ENCODE peak calls at places on chromosomes 6 and 20, in seven cellular contexts. One of them, this sample, is unnamed.

GRCh38 chr20:58851221-58851968 is 693 bp upstream of the GNAS-AS1 start:
- DNase-seq in WTC11: peak; percentile 43
- DNase-seq in cardiac muscle cell: peak; percentile 16
- DNase-seq in AG04449: no peak
- DNase-seq in B cell: no peak
- DNase-seq in endodermal cell: peak; percentile 78
- DNase-seq in fibroblast of lung: no peak
- DNase-seq in this sample: no peak

GRCh38 chr6:116371384-116372209 is 850 bp downstream of the DSE start:
- DNase-seq in WTC11: peak; percentile 84
- DNase-seq in cardiac muscle cell: peak; percentile 92
- DNase-seq in AG04449: no peak
- DNase-seq in B cell: no peak
- DNase-seq in endodermal cell: peak; percentile 92
- DNase-seq in fibroblast of lung: peak; percentile 93
- DNase-seq in this sample: no peak

GRCh38 chr20:3777726-3778629 is 3.3 kb downstream of the SPEF1 start:
- DNase-seq in WTC11: peak; percentile 82
- DNase-seq in cardiac muscle cell: peak; percentile 54
- DNase-seq in AG04449: no peak
- DNase-seq in B cell: peak; percentile 58
- DNase-seq in endodermal cell: peak; percentile 89
- DNase-seq in fibroblast of lung: no peak
- DNase-seq in this sample: no peak

GRCh38 chr6:118875672-118876071 is 18.3 kb upstream of the ASF1A start:
- DNase-seq in WTC11: no peak
- DNase-seq in cardiac muscle cell: no peak
- DNase-seq in AG04449: no peak
- DNase-seq in B cell: no peak
- DNase-seq in endodermal cell: no peak
- DNase-seq in fibroblast of lung: no peak
- DNase-seq in this sample: no peak

GRCh38 chr6:1910621-1911407 is 301.1 kb downstream of the FOXC1 start:
- DNase-seq in WTC11: no peak
- DNase-seq in cardiac muscle cell: no peak
- DNase-seq in AG04449: no peak
- DNase-seq in B cell: no peak
- DNase-seq in endodermal cell: no peak
- DNase-seq in fibroblast of lung: no peak
- DNase-seq in this sample: no peak

GRCh38 chr6:127102299-127102698 is 16.2 kb upstream of the RSPO3 start:
- DNase-seq in WTC11: no peak
- DNase-seq in cardiac muscle cell: peak; percentile 77
- DNase-seq in AG04449: peak; percentile 89
- DNase-seq in B cell: no peak
- DNase-seq in endodermal cell: no peak
- DNase-seq in fibroblast of lung: peak; percentile 85
- DNase-seq in this sample: no peak

GRCh38 chr6:1348675-1349074 is 36.8 kb downstream of the FOXQ1 start:
- DNase-seq in WTC11: no peak
- DNase-seq in cardiac muscle cell: peak; percentile 95
- DNase-seq in AG04449: no peak
- DNase-seq in B cell: no peak
- DNase-seq in endodermal cell: peak; percentile 71
- DNase-seq in fibroblast of lung: peak; percentile 80
- DNase-seq in this sample: no peak

GRCh38 chr20:62119591-62120364 is 2.5 kb upstream of the LSM14B start:
- DNase-seq in WTC11: no peak
- DNase-seq in cardiac muscle cell: no peak
- DNase-seq in AG04449: no peak
- DNase-seq in B cell: no peak
- DNase-seq in endodermal cell: no peak
- DNase-seq in fibroblast of lung: no peak
- DNase-seq in this sample: no peak

GRCh38 chr20:64005394-64005793 is 24.5 kb downstream of the PRPF6 start:
- DNase-seq in WTC11: no peak
- DNase-seq in cardiac muscle cell: no peak
- DNase-seq in AG04449: no peak
- DNase-seq in B cell: no peak
- DNase-seq in endodermal cell: no peak
- DNase-seq in fibroblast of lung: no peak
- DNase-seq in this sample: no peak

GRCh38 chr20:33387177-33387576 is 14.1 kb downstream of the CDK5RAP1 start:
- DNase-seq in WTC11: no peak
- DNase-seq in cardiac muscle cell: peak; percentile 63
- DNase-seq in AG04449: no peak
- DNase-seq in B cell: no peak
- DNase-seq in endodermal cell: no peak
- DNase-seq in fibroblast of lung: peak; percentile 78
- DNase-seq in this sample: no peak

GRCh38 chr6:81842254-81842653 is 89.8 kb upstream of the TENT5A start:
- DNase-seq in WTC11: no peak
- DNase-seq in cardiac muscle cell: no peak
- DNase-seq in AG04449: no peak
- DNase-seq in B cell: no peak
- DNase-seq in endodermal cell: no peak
- DNase-seq in fibroblast of lung: no peak
- DNase-seq in this sample: no peak

GRCh38 chr20:64121586-64121985 is 14.2 kb upstream of the NPBWR2 start:
- DNase-seq in WTC11: no peak
- DNase-seq in cardiac muscle cell: no peak
- DNase-seq in AG04449: no peak
- DNase-seq in B cell: peak; percentile 31
- DNase-seq in endodermal cell: no peak
- DNase-seq in fibroblast of lung: no peak
- DNase-seq in this sample: no peak

GRCh38 chr6:3489032-3489757 is 32.3 kb upstream of the SLC22A23 start:
- DNase-seq in WTC11: no peak
- DNase-seq in cardiac muscle cell: peak; percentile 54
- DNase-seq in AG04449: no peak
- DNase-seq in B cell: no peak
- DNase-seq in endodermal cell: peak; percentile 88
- DNase-seq in fibroblast of lung: peak; percentile 82
- DNase-seq in this sample: no peak

GRCh38 chr20:44885392-44886275 is at the start of gene YWHAB:
- DNase-seq in WTC11: peak; percentile 99
- DNase-seq in cardiac muscle cell: peak; percentile 99
- DNase-seq in AG04449: peak; percentile 70
- DNase-seq in B cell: peak; percentile 99
- DNase-seq in endodermal cell: peak; percentile 100
- DNase-seq in fibroblast of lung: peak; percentile 97
- DNase-seq in this sample: peak; percentile 95

GRCh38 chr20:44886828-44887227 is 1.3 kb downstream of the YWHAB start:
- DNase-seq in WTC11: no peak
- DNase-seq in cardiac muscle cell: no peak
- DNase-seq in AG04449: no peak
- DNase-seq in B cell: no peak
- DNase-seq in endodermal cell: no peak
- DNase-seq in fibroblast of lung: no peak
- DNase-seq in this sample: no peak

GRCh38 chr20:44884907-44885391 is 556 bp upstream of the YWHAB start:
- DNase-seq in WTC11: no peak
- DNase-seq in cardiac muscle cell: no peak
- DNase-seq in AG04449: no peak
- DNase-seq in B cell: no peak
- DNase-seq in endodermal cell: no peak
- DNase-seq in fibroblast of lung: no peak
- DNase-seq in this sample: no peak

GRCh38 chr20:44887466-44887865 is 2.0 kb downstream of the YWHAB start:
- DNase-seq in WTC11: no peak
- DNase-seq in cardiac muscle cell: no peak
- DNase-seq in AG04449: no peak
- DNase-seq in B cell: no peak
- DNase-seq in endodermal cell: no peak
- DNase-seq in fibroblast of lung: no peak
- DNase-seq in this sample: no peak

DNA sequence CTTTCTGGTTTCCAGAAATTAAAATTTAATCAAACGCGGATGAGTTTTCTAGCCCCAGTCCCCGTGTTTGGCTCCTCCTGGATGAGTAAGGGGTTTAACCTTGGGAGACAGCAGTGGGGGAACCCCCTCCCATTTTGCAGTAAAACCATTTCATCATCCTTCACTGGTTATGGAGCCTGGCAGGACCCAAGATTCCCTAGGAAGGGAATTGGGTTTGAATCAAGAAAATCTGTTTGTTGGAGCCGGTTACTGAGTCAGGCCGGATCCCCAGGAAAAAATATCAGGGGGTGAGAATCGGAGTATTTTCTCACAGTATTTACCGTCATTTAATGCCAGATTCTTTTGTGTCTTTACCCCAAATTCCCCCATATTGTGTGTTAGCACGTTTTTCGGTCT is 769 bp downstream of the YWHAB start:
- DNase-seq in WTC11: no peak
- DNase-seq in cardiac muscle cell: peak; percentile 19
- DNase-seq in AG04449: no peak
- DNase-seq in B cell: no peak
- DNase-seq in endodermal cell: no peak
- DNase-seq in fibroblast of lung: no peak
- DNase-seq in this sample: no peak
- TF ChIP-seq CTCF in WTC11: no peak
- TF ChIP-seq CTCF in cardiac muscle cell: no peak
- TF ChIP-seq CTCF in AG04449: no peak
- TF ChIP-seq CTCF in B cell: peak; percentile 13
- TF ChIP-seq CTCF in endodermal cell: no peak
- TF ChIP-seq CTCF in fibroblast of lung: no peak
- TF ChIP-seq CTCF in this sample: no peak

GRCh38 chr6:169421890-169422289 is 168.2 kb upstream of the THBS2 start:
- DNase-seq in WTC11: no peak
- DNase-seq in cardiac muscle cell: no peak
- DNase-seq in AG04449: no peak
- DNase-seq in B cell: no peak
- DNase-seq in endodermal cell: no peak
- DNase-seq in fibroblast of lung: no peak
- DNase-seq in this sample: no peak

GRCh38 chr6:169424149-169424804 is 170.6 kb upstream of the THBS2 start:
- DNase-seq in WTC11: no peak
- DNase-seq in cardiac muscle cell: no peak
- DNase-seq in AG04449: no peak
- DNase-seq in B cell: no peak
- DNase-seq in endodermal cell: no peak
- DNase-seq in fibroblast of lung: no peak
- DNase-seq in this sample: no peak

GRCh38 chr6:169424821-169425240 is 171.2 kb upstream of the THBS2 start:
- DNase-seq in WTC11: no peak
- DNase-seq in cardiac muscle cell: peak; percentile 30
- DNase-seq in AG04449: no peak
- DNase-seq in B cell: no peak
- DNase-seq in endodermal cell: no peak
- DNase-seq in fibroblast of lung: peak; percentile 11
- DNase-seq in this sample: no peak

GRCh38 chr6:169417101-169417500 is 163.5 kb upstream of the THBS2 start:
- DNase-seq in WTC11: no peak
- DNase-seq in cardiac muscle cell: no peak
- DNase-seq in AG04449: no peak
- DNase-seq in B cell: no peak
- DNase-seq in endodermal cell: no peak
- DNase-seq in fibroblast of lung: no peak
- DNase-seq in this sample: no peak

GRCh38 chr6:169420912-169421543 is 167.4 kb upstream of the THBS2 start:
- DNase-seq in WTC11: peak; percentile 74
- DNase-seq in cardiac muscle cell: peak; percentile 52
- DNase-seq in AG04449: no peak
- DNase-seq in B cell: no peak
- DNase-seq in endodermal cell: peak; percentile 89
- DNase-seq in fibroblast of lung: no peak
- DNase-seq in this sample: no peak
- TF ChIP-seq CTCF in WTC11: peak; percentile 59
- TF ChIP-seq CTCF in cardiac muscle cell: peak; percentile 59
- TF ChIP-seq CTCF in AG04449: peak; percentile 45
- TF ChIP-seq CTCF in B cell: peak; percentile 34
- TF ChIP-seq CTCF in endodermal cell: peak; percentile 80
- TF ChIP-seq CTCF in fibroblast of lung: peak; percentile 55
- TF ChIP-seq CTCF in this sample: peak; percentile 16

GRCh38 chr6:134982161-134982560 is 32.3 kb upstream of the ALDH8A1 start:
- DNase-seq in WTC11: no peak
- DNase-seq in cardiac muscle cell: no peak
- DNase-seq in AG04449: no peak
- DNase-seq in B cell: no peak
- DNase-seq in endodermal cell: no peak
- DNase-seq in fibroblast of lung: no peak
- DNase-seq in this sample: no peak

GRCh38 chr6:134984821-134985220 is 34.9 kb upstream of the ALDH8A1 start:
- DNase-seq in WTC11: no peak
- DNase-seq in cardiac muscle cell: peak; percentile 51
- DNase-seq in AG04449: no peak
- DNase-seq in B cell: no peak
- DNase-seq in endodermal cell: no peak
- DNase-seq in fibroblast of lung: peak; percentile 41
- DNase-seq in this sample: no peak

GRCh38 chr6:134983823-134984222 is 33.9 kb upstream of the ALDH8A1 start:
- DNase-seq in WTC11: no peak
- DNase-seq in cardiac muscle cell: no peak
- DNase-seq in AG04449: no peak
- DNase-seq in B cell: no peak
- DNase-seq in endodermal cell: no peak
- DNase-seq in fibroblast of lung: no peak
- DNase-seq in this sample: no peak

GRCh38 chr6:134979142-134979541 is 29.2 kb upstream of the ALDH8A1 start:
- DNase-seq in WTC11: no peak
- DNase-seq in cardiac muscle cell: no peak
- DNase-seq in AG04449: no peak
- DNase-seq in B cell: no peak
- DNase-seq in endodermal cell: no peak
- DNase-seq in fibroblast of lung: no peak
- DNase-seq in this sample: no peak

DNA sequence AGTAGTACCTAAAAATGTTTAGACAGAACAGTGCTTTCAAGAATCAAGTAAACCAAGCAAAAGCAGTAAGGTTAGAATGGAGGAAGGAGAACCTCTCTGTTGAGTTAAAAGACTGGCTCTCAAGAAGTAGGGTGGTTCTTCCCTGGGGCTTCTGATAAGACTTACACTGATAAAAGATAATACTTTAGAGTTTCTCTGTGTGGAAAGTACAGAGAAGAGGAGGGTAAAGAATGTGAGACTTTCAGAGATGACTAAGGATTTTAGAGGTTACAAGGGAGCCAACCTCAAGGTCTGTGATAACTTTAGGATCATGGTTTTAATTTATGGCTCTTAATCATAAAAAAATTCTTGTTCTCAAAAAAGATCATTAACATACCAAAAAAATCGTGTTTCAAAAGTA is 30.9 kb upstream of the ALDH8A1 start:
- DNase-seq in WTC11: no peak
- DNase-seq in cardiac muscle cell: peak; percentile 3
- DNase-seq in AG04449: no peak
- DNase-seq in B cell: no peak
- DNase-seq in endodermal cell: no peak
- DNase-seq in fibroblast of lung: no peak
- DNase-seq in this sample: no peak
- TF ChIP-seq CTCF in WTC11: no peak
- TF ChIP-seq CTCF in cardiac muscle cell: no peak
- TF ChIP-seq CTCF in AG04449: no peak
- TF ChIP-seq CTCF in B cell: no peak
- TF ChIP-seq CTCF in endodermal cell: no peak
- TF ChIP-seq CTCF in fibroblast of lung: no peak
- TF ChIP-seq CTCF in this sample: no peak

DNA sequence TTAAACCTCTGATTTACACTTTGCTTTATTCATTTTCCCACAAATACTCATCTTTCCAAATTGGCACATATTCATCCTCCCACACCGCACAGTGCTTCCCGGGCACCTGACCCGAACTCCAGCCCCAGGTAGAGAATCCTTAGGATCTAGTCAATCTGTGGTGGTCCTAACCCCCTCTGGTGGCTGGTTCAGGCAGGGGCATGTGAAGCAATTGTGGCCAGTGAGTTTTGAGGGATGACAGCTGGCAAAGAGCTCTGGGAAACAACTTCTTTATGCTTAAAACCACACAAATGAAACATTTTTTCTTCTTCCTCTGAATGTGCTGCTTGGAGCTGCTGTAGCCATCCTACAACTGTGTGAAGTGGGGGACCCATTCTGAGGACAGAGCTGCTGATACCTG is 54.7 kb downstream of the ELOVL5 start:
- DNase-seq in WTC11: peak; percentile 65
- DNase-seq in cardiac muscle cell: peak; percentile 48
- DNase-seq in AG04449: no peak
- DNase-seq in B cell: peak; percentile 50
- DNase-seq in endodermal cell: peak; percentile 88
- DNase-seq in fibroblast of lung: no peak
- DNase-seq in this sample: no peak
- TF ChIP-seq CTCF in WTC11: peak; percentile 64
- TF ChIP-seq CTCF in cardiac muscle cell: peak; percentile 76
- TF ChIP-seq CTCF in AG04449: peak; percentile 53
- TF ChIP-seq CTCF in B cell: peak; percentile 83
- TF ChIP-seq CTCF in endodermal cell: peak; percentile 90
- TF ChIP-seq CTCF in fibroblast of lung: peak; percentile 66
- TF ChIP-seq CTCF in this sample: peak; percentile 44

This sample was measured in natural killer cell.